ENCODE peak calls at places on chromosomes 12 and 14, in ten cellular contexts. One of them, this sample, is unnamed.
A peak's percentile ranks its signal among the peaks of the same experiment; 100 is the strongest.

GRCh38 chr14:92553456-92553855 is 39.9 kb downstream of the RIN3 start:
- DNase-seq in NCI-H2081: no peak
- DNase-seq in glomerular endothelial cell: no peak
- DNase-seq in endothelial cell of umbilical vein: no peak
- DNase-seq in NCI-H1436: no peak
- DNase-seq in germinal center: no peak
- DNase-seq in activated CD4-positive, alpha-beta T cell treated with anti-CD3 and anti-CD28 coated beads, Interleukin-2, amount 50 U/mL, for 4 hours: no peak
- DNase-seq in CD8-positive, alpha-beta memory T cell: no peak
- DNase-seq in brain microvascular endothelial cell: peak; percentile 67
- DNase-seq in Kasumi-1: peak; percentile 18
- DNase-seq in this sample: peak; percentile 66

GRCh38 chr12:16348435-16349131 is 1.1 kb downstream of the MGST1 start:
- DNase-seq in NCI-H2081: no peak
- DNase-seq in glomerular endothelial cell: no peak
- DNase-seq in endothelial cell of umbilical vein: peak; percentile 21
- DNase-seq in NCI-H1436: no peak
- DNase-seq in germinal center: no peak
- DNase-seq in activated CD4-positive, alpha-beta T cell treated with anti-CD3 and anti-CD28 coated beads, Interleukin-2, amount 50 U/mL, for 4 hours: no peak
- DNase-seq in CD8-positive, alpha-beta memory T cell: no peak
- DNase-seq in brain microvascular endothelial cell: no peak
- DNase-seq in Kasumi-1: no peak
- DNase-seq in this sample: no peak

GRCh38 chr12:27207626-27208413 is 36.3 kb upstream of the STK38L start:
- DNase-seq in NCI-H2081: no peak
- DNase-seq in glomerular endothelial cell: no peak
- DNase-seq in endothelial cell of umbilical vein: no peak
- DNase-seq in NCI-H1436: no peak
- DNase-seq in germinal center: no peak
- DNase-seq in activated CD4-positive, alpha-beta T cell treated with anti-CD3 and anti-CD28 coated beads, Interleukin-2, amount 50 U/mL, for 4 hours: no peak
- DNase-seq in CD8-positive, alpha-beta memory T cell: no peak
- DNase-seq in brain microvascular endothelial cell: no peak
- DNase-seq in Kasumi-1: no peak
- DNase-seq in this sample: no peak

GRCh38 chr12:90173499-90174197 is 465.0 kb upstream of the ATP2B1 start:
- DNase-seq in NCI-H2081: no peak
- DNase-seq in glomerular endothelial cell: no peak
- DNase-seq in endothelial cell of umbilical vein: no peak
- DNase-seq in NCI-H1436: no peak
- DNase-seq in germinal center: no peak
- DNase-seq in activated CD4-positive, alpha-beta T cell treated with anti-CD3 and anti-CD28 coated beads, Interleukin-2, amount 50 U/mL, for 4 hours: no peak
- DNase-seq in CD8-positive, alpha-beta memory T cell: no peak
- DNase-seq in brain microvascular endothelial cell: no peak
- DNase-seq in Kasumi-1: no peak
- DNase-seq in this sample: no peak

GRCh38 chr14:75147423-75148071 is 20.7 kb upstream of the NEK9 start:
- DNase-seq in NCI-H2081: no peak
- DNase-seq in glomerular endothelial cell: no peak
- DNase-seq in endothelial cell of umbilical vein: peak; percentile 66
- DNase-seq in NCI-H1436: no peak
- DNase-seq in germinal center: no peak
- DNase-seq in activated CD4-positive, alpha-beta T cell treated with anti-CD3 and anti-CD28 coated beads, Interleukin-2, amount 50 U/mL, for 4 hours: no peak
- DNase-seq in CD8-positive, alpha-beta memory T cell: no peak
- DNase-seq in brain microvascular endothelial cell: peak; percentile 90
- DNase-seq in Kasumi-1: peak; percentile 83
- DNase-seq in this sample: peak; percentile 79

GRCh38 chr12:93167841-93168492 is 209.8 kb upstream of the NUDT4 start:
- DNase-seq in NCI-H2081: no peak
- DNase-seq in glomerular endothelial cell: no peak
- DNase-seq in endothelial cell of umbilical vein: peak; percentile 40
- DNase-seq in NCI-H1436: no peak
- DNase-seq in germinal center: peak; percentile 31
- DNase-seq in activated CD4-positive, alpha-beta T cell treated with anti-CD3 and anti-CD28 coated beads, Interleukin-2, amount 50 U/mL, for 4 hours: no peak
- DNase-seq in CD8-positive, alpha-beta memory T cell: no peak
- DNase-seq in brain microvascular endothelial cell: no peak
- DNase-seq in Kasumi-1: peak; percentile 26
- DNase-seq in this sample: no peak

GRCh38 chr14:100827751-100828447 is 2.0 kb downstream of the MEG3 start:
- DNase-seq in NCI-H2081: peak; percentile 17
- DNase-seq in glomerular endothelial cell: no peak
- DNase-seq in endothelial cell of umbilical vein: peak; percentile 72
- DNase-seq in NCI-H1436: peak; percentile 39
- DNase-seq in germinal center: no peak
- DNase-seq in activated CD4-positive, alpha-beta T cell treated with anti-CD3 and anti-CD28 coated beads, Interleukin-2, amount 50 U/mL, for 4 hours: no peak
- DNase-seq in CD8-positive, alpha-beta memory T cell: no peak
- DNase-seq in brain microvascular endothelial cell: peak; percentile 80
- DNase-seq in Kasumi-1: no peak
- DNase-seq in this sample: no peak

GRCh38 chr14:42428996-42429395 is 822.3 kb downstream of the LRFN5 start:
- DNase-seq in NCI-H2081: no peak
- DNase-seq in glomerular endothelial cell: no peak
- DNase-seq in endothelial cell of umbilical vein: no peak
- DNase-seq in NCI-H1436: no peak
- DNase-seq in germinal center: peak; percentile 33
- DNase-seq in activated CD4-positive, alpha-beta T cell treated with anti-CD3 and anti-CD28 coated beads, Interleukin-2, amount 50 U/mL, for 4 hours: no peak
- DNase-seq in CD8-positive, alpha-beta memory T cell: no peak
- DNase-seq in brain microvascular endothelial cell: no peak
- DNase-seq in Kasumi-1: no peak
- DNase-seq in this sample: no peak

GRCh38 chr12:45369065-45369464 is 153.2 kb downstream of the ANO6 start:
- DNase-seq in NCI-H2081: no peak
- DNase-seq in glomerular endothelial cell: no peak
- DNase-seq in endothelial cell of umbilical vein: peak; percentile 60
- DNase-seq in NCI-H1436: no peak
- DNase-seq in germinal center: no peak
- DNase-seq in activated CD4-positive, alpha-beta T cell treated with anti-CD3 and anti-CD28 coated beads, Interleukin-2, amount 50 U/mL, for 4 hours: no peak
- DNase-seq in CD8-positive, alpha-beta memory T cell: no peak
- DNase-seq in brain microvascular endothelial cell: peak; percentile 63
- DNase-seq in Kasumi-1: no peak
- DNase-seq in this sample: peak; percentile 58

GRCh38 chr12:126069549-126070165 is 1004.4 kb downstream of the AACS start:
- DNase-seq in NCI-H2081: peak; percentile 65
- DNase-seq in glomerular endothelial cell: peak; percentile 9
- DNase-seq in endothelial cell of umbilical vein: peak; percentile 2
- DNase-seq in NCI-H1436: peak; percentile 24
- DNase-seq in germinal center: peak; percentile 15
- DNase-seq in activated CD4-positive, alpha-beta T cell treated with anti-CD3 and anti-CD28 coated beads, Interleukin-2, amount 50 U/mL, for 4 hours: no peak
- DNase-seq in CD8-positive, alpha-beta memory T cell: no peak
- DNase-seq in brain microvascular endothelial cell: peak; percentile 50
- DNase-seq in Kasumi-1: peak; percentile 49
- DNase-seq in this sample: no peak

GRCh38 chr12:3641428-3641883 is 111.5 kb downstream of the CRACR2A start:
- DNase-seq in NCI-H2081: no peak
- DNase-seq in glomerular endothelial cell: peak; percentile 22
- DNase-seq in endothelial cell of umbilical vein: peak; percentile 79
- DNase-seq in NCI-H1436: no peak
- DNase-seq in germinal center: no peak
- DNase-seq in activated CD4-positive, alpha-beta T cell treated with anti-CD3 and anti-CD28 coated beads, Interleukin-2, amount 50 U/mL, for 4 hours: no peak
- DNase-seq in CD8-positive, alpha-beta memory T cell: no peak
- DNase-seq in brain microvascular endothelial cell: peak; percentile 75
- DNase-seq in Kasumi-1: no peak
- DNase-seq in this sample: peak; percentile 78

GRCh38 chr12:4445156-4446020 is at the start of gene FGF6:
- DNase-seq in NCI-H2081: no peak
- DNase-seq in glomerular endothelial cell: no peak
- DNase-seq in endothelial cell of umbilical vein: no peak
- DNase-seq in NCI-H1436: no peak
- DNase-seq in germinal center: no peak
- DNase-seq in activated CD4-positive, alpha-beta T cell treated with anti-CD3 and anti-CD28 coated beads, Interleukin-2, amount 50 U/mL, for 4 hours: no peak
- DNase-seq in CD8-positive, alpha-beta memory T cell: no peak
- DNase-seq in brain microvascular endothelial cell: no peak
- DNase-seq in Kasumi-1: no peak
- DNase-seq in this sample: peak; percentile 3